ENCODE peak calls at places on chromosome 10, in six cellular contexts. Y is sigmoid colon, U is cardiac muscle cell, V is esophagus squamous epithelium, F is PC-3, G is uterus. B is an unnamed sample.

GRCh38 chr10:63206997-63207952 is 74.1 kb downstream of the NRBF2 start:
- DNase-seq in Y (no peak), U (peak; percentile 91), V (no peak), F (no peak), G (no peak), B (no peak)

GRCh38 chr10:3207351-3207750 is 34.8 kb upstream of the PITRM1 start:
- DNase-seq in Y (no peak), U (no peak), V (no peak), F (no peak), G (no peak), B (no peak)

GRCh38 chr10:71249996-71250395 is 37.6 kb downstream of the UNC5B start:
- DNase-seq in Y (no peak), U (no peak), V (no peak), F (no peak), G (no peak), B (no peak)

GRCh38 chr10:96287392-96288105 is 16.2 kb upstream of the BLNK start:
- DNase-seq in Y (no peak), U (peak; percentile 7), V (no peak), F (no peak), G (no peak), B (no peak)

GRCh38 chr10:99276848-99277486 is 41.3 kb upstream of the HPSE2 start:
- DNase-seq in Y (no peak), U (peak; percentile 22), V (no peak), F (peak; percentile 56), G (no peak), B (no peak)

GRCh38 chr10:4120454-4120853 is 335.4 kb upstream of the KLF6 start:
- DNase-seq in Y (no peak), U (no peak), V (no peak), F (no peak), G (no peak), B (no peak)

GRCh38 chr10:16967000-16967865 is 150.0 kb upstream of the RSU1 start:
- DNase-seq in Y (no peak), U (peak; percentile 46), V (no peak), F (peak; percentile 27), G (no peak), B (no peak)

GRCh38 chr10:35089641-35090161 is 440 bp downstream of the CUL2 start:
- DNase-seq in Y (no peak), U (peak; percentile 34), V (no peak), F (peak; percentile 46), G (no peak), B (no peak)

GRCh38 chr10:84258034-84258695 is 13.3 kb downstream of the RGR start:
- DNase-seq in Y (no peak), U (no peak), V (no peak), F (no peak), G (no peak), B (peak; percentile 17)

GRCh38 chr10:15058689-15059088 is 14.9 kb downstream of the OLAH start:
- DNase-seq in Y (no peak), U (no peak), V (no peak), F (no peak), G (no peak), B (no peak)

GRCh38 chr10:103884681-103885139 is 29.3 kb upstream of the SH3PXD2A start:
- DNase-seq in Y (no peak), U (peak; percentile 72), V (no peak), F (peak; percentile 75), G (peak; percentile 21), B (peak; percentile 46)

GRCh38 chr10:22158426-22158825 is 59.4 kb downstream of the EBLN1 start:
- DNase-seq in Y (no peak), U (peak; percentile 63), V (no peak), F (no peak), G (no peak), B (no peak)

GRCh38 chr10:77869626-77870420 is 56.7 kb downstream of the DLG5 start:
- DNase-seq in Y (no peak), U (peak; percentile 11), V (no peak), F (no peak), G (no peak), B (no peak)

GRCh38 chr10:15141136-15142067 is 27.1 kb downstream of the NMT2 start:
- DNase-seq in Y (no peak), U (no peak), V (no peak), F (no peak), G (no peak), B (no peak)

GRCh38 chr10:5538446-5538845 is 13.7 kb downstream of the CALML3 start:
- DNase-seq in Y (peak; percentile 37), U (peak; percentile 57), V (no peak), F (no peak), G (peak; percentile 7), B (no peak)

GRCh38 chr10:1366811-1367425 is 310.7 kb downstream of the WDR37 start:
- DNase-seq in Y (no peak), U (no peak), V (no peak), F (no peak), G (no peak), B (no peak)

GRCh38 chr10:88117227-88117626 is 253.8 kb downstream of the PTEN start:
- DNase-seq in Y (no peak), U (no peak), V (no peak), F (no peak), G (no peak), B (no peak)

GRCh38 chr10:104456817-104457657 is 103.4 kb downstream of the CFAP58 start:
- DNase-seq in Y (no peak), U (no peak), V (no peak), F (no peak), G (no peak), B (no peak)

GRCh38 chr10:89659185-89660131 is 14.4 kb upstream of the PANK1 start:
- DNase-seq in Y (no peak), U (peak; percentile 54), V (no peak), F (peak; percentile 27), G (no peak), B (no peak)

DNA sequence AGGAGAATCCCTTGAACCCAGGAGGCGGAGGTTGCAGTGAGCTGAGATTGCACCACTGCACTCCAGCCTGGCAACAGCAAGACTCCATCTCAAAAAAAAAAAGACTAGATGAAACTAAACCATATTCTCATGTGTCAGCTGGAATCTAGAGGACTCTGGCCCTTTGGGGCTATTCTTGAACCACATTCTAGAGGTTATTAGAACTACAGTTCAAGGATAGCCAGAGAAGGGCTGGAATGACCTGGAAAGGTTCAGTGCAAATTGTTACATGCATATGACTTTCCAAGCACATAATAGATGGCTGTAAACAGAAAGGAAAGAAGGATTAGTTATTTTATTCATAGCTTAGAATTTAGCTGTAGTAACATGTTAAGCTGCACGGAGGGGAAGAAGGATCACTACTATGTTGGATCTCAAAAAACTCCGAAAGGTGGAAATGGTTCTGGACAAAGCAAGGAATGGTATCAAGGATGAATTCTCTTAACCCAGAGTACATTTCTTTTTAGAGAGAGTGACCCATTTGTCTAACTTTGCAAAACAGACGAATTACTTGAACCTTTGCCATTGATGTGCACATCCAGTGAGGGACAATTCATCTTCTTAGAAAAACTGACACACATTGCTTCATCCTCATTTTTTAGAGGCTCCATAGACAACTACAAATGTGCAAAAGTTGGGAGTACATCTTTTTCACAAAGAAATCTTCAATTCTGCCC is 124.0 kb upstream of the SAMD8 start:
- DNase-seq in Y (no peak), U (peak; percentile 43), V (no peak), F (no peak), G (no peak), B (no peak)
- H3K4me1 ChIP-seq in Y (peaks cover 50% of the 10 kb centered on the region), U (no peaks in the 10 kb centered on the region), V (peaks cover 3% of the 10 kb centered on the region), F (peaks cover 5% of the 10 kb centered on the region), G (peaks cover 24% of the 10 kb centered on the region), B (no peaks in the 10 kb centered on the region)

GRCh38 chr10:9999627-10000026 is 1018.0 kb upstream of the CELF2 start:
- DNase-seq in Y (no peak), U (no peak), V (no peak), F (no peak), G (no peak), B (no peak)
- TF ChIP-seq CTCF in Y (no peak), U (no peak), V (no peak), F (no peak), G (no peak), B (no peak)

GRCh38 chr10:76197293-76197692 is 765.9 kb downstream of the LRMDA start:
- DNase-seq in Y (no peak), U (no peak), V (no peak), F (no peak), G (no peak), B (no peak)
- H3K4me3 ChIP-seq in Y (no peak overlapping the region), U (no peak overlapping the region), V (no peak overlapping the region), F (no peak overlapping the region), G (no peak overlapping the region), B (no peak overlapping the region)

GRCh38 chr10:79100761-79101160 is 32.0 kb downstream of the ZMIZ1 start:
- DNase-seq in Y (no peak), U (no peak), V (no peak), F (no peak), G (no peak), B (no peak)
- H3K4me1 ChIP-seq in Y (peaks cover 98% of the 10 kb centered on the region), U (peaks cover 68% of the 10 kb centered on the region), V (peaks cover 89% of the 10 kb centered on the region), F (peaks cover 1% of the 10 kb centered on the region), G (peaks cover 46% of the 10 kb centered on the region), B (peaks cover 32% of the 10 kb centered on the region)

GRCh38 chr10:112902730-112903129 is 47.3 kb upstream of the TCF7L2 start:
- DNase-seq in Y (no peak), U (no peak), V (no peak), F (no peak), G (no peak), B (no peak)

GRCh38 chr10:112906945-112907344 is 43.1 kb upstream of the TCF7L2 start:
- DNase-seq in Y (no peak), U (no peak), V (no peak), F (no peak), G (no peak), B (peak; percentile 23)

GRCh38 chr10:112907893-112908292 is 42.2 kb upstream of the TCF7L2 start:
- DNase-seq in Y (no peak), U (no peak), V (no peak), F (no peak), G (no peak), B (no peak)

GRCh38 chr10:112899396-112900065 is 50.5 kb upstream of the TCF7L2 start:
- DNase-seq in Y (no peak), U (no peak), V (no peak), F (no peak), G (no peak), B (no peak)

DNA sequence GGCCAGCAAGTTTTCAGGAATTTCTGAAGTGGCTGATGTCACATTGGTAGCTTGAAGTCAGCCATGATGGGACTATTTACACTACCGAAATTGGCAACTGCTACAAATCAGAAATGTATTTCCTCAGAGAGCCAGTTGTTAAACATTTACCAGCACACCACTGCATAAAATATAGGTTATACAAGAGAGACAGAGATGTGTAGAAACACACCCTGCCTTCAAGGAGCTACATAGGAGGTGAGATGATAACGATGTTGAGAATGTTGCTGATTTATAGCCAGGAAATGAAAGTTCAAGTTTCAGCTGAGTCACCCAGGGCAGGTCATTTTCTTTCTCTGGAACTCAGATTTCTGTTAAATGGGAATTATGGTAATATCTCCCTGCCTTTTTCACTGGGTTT is 46.0 kb upstream of the TCF7L2 start:
- DNase-seq in Y (no peak), U (peak; percentile 43), V (no peak), F (peak; percentile 69), G (no peak), B (no peak)
- TF ChIP-seq CTCF in Y (no peak), U (no peak), V (no peak), F (no peak), G (no peak), B (no peak)

GRCh38 chr10:123890761-123891146 is 853 bp downstream of the CPXM2 start:
- DNase-seq in Y (peak; percentile 60), U (no peak), V (no peak), F (no peak), G (no peak), B (no peak)
- H3K4me3 ChIP-seq in Y (peak overlapping the region; percentile 82), U (no peak overlapping the region), V (peak overlapping the region; percentile 70), F (no peak overlapping the region), G (peak overlapping the region; percentile 19), B (no peak overlapping the region)